ENCODE peak calls at places on chromosomes 5 and 9, in nine cellular contexts. R is tibial artery, V is hepatocyte, O is cardiac muscle cell, Z is K562, X is dorsolateral prefrontal cortex, N is AG04450, D is IMR-90, H is heart right ventricle. B is an unnamed sample.

GRCh38 chr5:110441035-110441434 is 285.4 kb downstream of the TMEM232 start:
- DNase-seq in R (no peak), H (no peak), D (peak), V (peak), X (no peak), N (no peak), Z (no peak), O (peak), B (peak)

GRCh38 chr5:63916786-63917185 is 45.5 kb downstream of the HTR1A start:
- DNase-seq in Z (no peak), X (no peak), R (no peak), N (no peak), V (no peak), D (no peak), H (no peak), O (no peak), B (no peak)

GRCh38 chr5:165894916-165895315 is 2389.5 kb downstream of the MAT2B start:
- DNase-seq in R (no peak), O (no peak), V (peak), Z (no peak), H (no peak), D (no peak), X (no peak), N (no peak), B (peak)

GRCh38 chr5:1090538-1090937 is 21.3 kb downstream of the SLC12A7 start:
- DNase-seq in O (no peak), V (peak), Z (no peak), R (no peak), N (no peak), X (no peak), D (peak), H (peak), B (no peak)

GRCh38 chr9:12716823-12717222 is 23.6 kb downstream of the TYRP1 start:
- DNase-seq in H (no peak), N (no peak), V (no peak), R (no peak), Z (no peak), O (no peak), D (no peak), X (no peak), B (no peak)

GRCh38 chr9:115261656-115262081 is 143.7 kb upstream of the TNC start:
- DNase-seq in R (no peak), X (no peak), H (no peak), D (peak), V (no peak), N (no peak), Z (no peak), O (no peak), B (no peak)

GRCh38 chr9:37302277-37302676 is 120.2 kb upstream of the GRHPR start:
- DNase-seq in Z (no peak), V (no peak), X (no peak), N (no peak), O (no peak), H (no peak), R (no peak), D (no peak), B (no peak)

GRCh38 chr9:110047955-110048472 is 159.9 kb downstream of the C9orf152 start:
- DNase-seq in X (no peak), Z (no peak), H (peak), D (no peak), V (peak), N (no peak), O (peak), R (no peak), B (peak)

GRCh38 chr5:101103874-101104273 is 200.8 kb upstream of the ST8SIA4 start:
- DNase-seq in V (peak), D (no peak), O (no peak), H (no peak), N (no peak), X (no peak), Z (no peak), R (no peak), B (no peak)

GRCh38 chr9:127154390-127155191 is 32.2 kb upstream of the ANGPTL2 start:
- DNase-seq in O (no peak), D (peak), N (no peak), X (no peak), V (no peak), Z (no peak), H (peak), R (peak), B (no peak)

GRCh38 chr9:134436926-134437325 is 110.7 kb downstream of the RXRA start:
- DNase-seq in N (no peak), V (no peak), R (no peak), X (no peak), O (no peak), Z (no peak), D (no peak), H (no peak), B (peak)

GRCh38 chr5:120678279-120678678 is 214.2 kb downstream of the PRR16 start:
- DNase-seq in Z (no peak), X (no peak), N (peak), H (no peak), V (no peak), O (no peak), D (peak), R (no peak), B (no peak)

GRCh38 chr5:89457411-89458329 is 574.7 kb upstream of the MEF2C start:
- DNase-seq in V (peak), R (peak), Z (no peak), O (no peak), D (no peak), N (no peak), X (no peak), H (peak), B (no peak)

GRCh38 chr9:36873247-36873875 is 160.7 kb downstream of the PAX5 start:
- DNase-seq in H (peak), X (peak), V (peak), R (no peak), Z (peak), D (peak), O (peak), N (no peak), B (peak)

GRCh38 chr5:58925627-58926545 is 343.0 kb downstream of the RAB3C start:
- DNase-seq in O (peak), V (no peak), Z (no peak), D (no peak), X (no peak), R (no peak), H (no peak), N (no peak), B (no peak)

GRCh38 chr9:90815183-90815943 is 13.7 kb downstream of the SYK start:
- DNase-seq in X (no peak), N (no peak), D (peak), O (no peak), R (no peak), Z (peak), V (no peak), H (no peak), B (no peak)

GRCh38 chr9:86287013-86287412 is 4.7 kb upstream of the ISCA1 start:
- DNase-seq in O (peak), R (no peak), D (peak), X (no peak), V (peak), N (no peak), Z (peak), H (no peak), B (peak)

GRCh38 chr9:134887686-134888602 is 7.3 kb downstream of the FCN2 start:
- DNase-seq in Z (no peak), O (no peak), D (no peak), V (no peak), R (peak), N (no peak), X (no peak), H (no peak), B (no peak)

GRCh38 chr9:70868661-70869652 is 252.5 kb downstream of the TRPM3 start:
- DNase-seq in Z (no peak), N (no peak), X (no peak), H (no peak), O (no peak), D (no peak), R (no peak), V (peak), B (peak)

GRCh38 chr9:78786794-78787193 is 489.9 kb downstream of the PSAT1 start:
- DNase-seq in R (no peak), N (no peak), O (no peak), V (peak), H (no peak), X (no peak), D (peak), Z (no peak), B (no peak)

GRCh38 chr9:16442622-16443021 is 427.8 kb downstream of the BNC2 start:
- DNase-seq in O (no peak), N (no peak), V (peak), H (no peak), R (no peak), D (peak), X (no peak), Z (no peak), B (no peak)

GRCh38 chr9:137281345-137282116 is 4.0 kb downstream of the TOR4A start:
- DNase-seq in Z (no peak), D (no peak), X (no peak), N (no peak), R (no peak), H (no peak), V (peak), O (no peak), B (no peak)

GRCh38 chr9:83962165-83962564 is 17.9 kb downstream of the HNRNPK start:
- DNase-seq in X (no peak), R (no peak), O (no peak), N (no peak), D (peak), Z (no peak), V (no peak), H (no peak), B (no peak)

GRCh38 chr5:20833081-20833627 is 845.2 kb upstream of the CDH18 start:
- DNase-seq in V (no peak), N (no peak), H (no peak), X (no peak), D (no peak), O (no peak), Z (peak), R (no peak), B (no peak)

GRCh38 chr9:22206833-22207232 is 197.7 kb upstream of the CDKN2B start:
- DNase-seq in O (no peak), N (no peak), H (no peak), V (no peak), D (no peak), Z (no peak), R (no peak), X (no peak), B (no peak)

GRCh38 chr9:36597412-36598178 is 24.9 kb downstream of the MELK start:
- DNase-seq in N (no peak), V (peak), Z (peak), D (peak), R (no peak), O (peak), X (no peak), H (no peak), B (peak)

GRCh38 chr9:88789785-88790184 is 201.5 kb upstream of the S1PR3 start:
- DNase-seq in R (no peak), N (no peak), O (no peak), H (no peak), X (no peak), Z (no peak), V (no peak), D (peak), B (no peak)

GRCh38 chr5:159310492-159310891 is 19.8 kb downstream of the IL12B start:
- DNase-seq in N (no peak), O (peak), D (no peak), Z (no peak), H (no peak), R (no peak), V (peak), X (no peak), B (no peak)

GRCh38 chr5:118657576-118657975 is 330.8 kb downstream of the DTWD2 start:
- DNase-seq in X (no peak), N (no peak), V (no peak), R (no peak), Z (no peak), O (no peak), D (no peak), H (no peak), B (no peak)

GRCh38 chr5:39225405-39226099 is 6.2 kb upstream of the FYB1 start:
- DNase-seq in X (no peak), O (no peak), N (no peak), V (no peak), Z (no peak), R (no peak), D (no peak), H (no peak), B (no peak)

GRCh38 chr5:135223891-135224625 is 175.0 kb downstream of the MACROH2A1 start:
- DNase-seq in V (no peak), Z (no peak), N (no peak), D (no peak), R (peak), O (no peak), H (no peak), X (peak), B (peak)

GRCh38 chr9:133210609-133211008 is 1.6 kb upstream of the OBP2B start:
- DNase-seq in N (no peak), R (peak), O (no peak), V (no peak), H (no peak), X (no peak), Z (no peak), D (no peak), B (no peak)

GRCh38 chr5:16160706-16161105 is 18.9 kb downstream of the MARCHF11 start:
- DNase-seq in O (peak), N (peak), Z (peak), H (no peak), D (peak), V (peak), R (no peak), X (no peak), B (peak)

GRCh38 chr5:132839426-132840301 is 9.2 kb upstream of the SHROOM1 start:
- DNase-seq in V (peak), O (no peak), N (peak), Z (no peak), D (peak), R (no peak), H (no peak), X (no peak), B (no peak)

GRCh38 chr9:20321683-20322082 is 300.6 kb downstream of the MLLT3 start:
- DNase-seq in D (no peak), X (no peak), R (no peak), H (no peak), O (no peak), N (no peak), Z (no peak), V (no peak), B (no peak)

GRCh38 chr9:121278535-121279169 is 10.7 kb downstream of the GSN start:
- DNase-seq in H (no peak), D (peak), N (peak), O (peak), Z (peak), V (peak), R (peak), X (no peak), B (peak)

GRCh38 chr5:14447958-14448881 is 133.4 kb upstream of the OTULINL start:
- DNase-seq in O (peak), R (no peak), N (no peak), H (peak), D (no peak), Z (no peak), V (no peak), X (no peak), B (no peak)

GRCh38 chr5:14444161-14444560 is 137.4 kb upstream of the OTULINL start:
- DNase-seq in N (no peak), V (no peak), O (no peak), R (no peak), X (no peak), H (no peak), Z (no peak), D (no peak), B (no peak)

GRCh38 chr5:14443665-14444064 is 137.9 kb upstream of the OTULINL start:
- DNase-seq in H (no peak), V (no peak), D (no peak), N (no peak), R (no peak), X (no peak), Z (no peak), O (no peak), B (no peak)

GRCh38 chr5:14444988-14445387 is 136.6 kb upstream of the OTULINL start:
- DNase-seq in Z (no peak), N (no peak), O (no peak), V (no peak), H (no peak), D (peak), X (no peak), R (no peak), B (no peak)

GRCh38 chr5:14445581-14446290 is 135.9 kb upstream of the OTULINL start:
- DNase-seq in N (no peak), X (no peak), Z (no peak), H (no peak), O (peak), R (no peak), D (no peak), V (no peak), B (no peak)
- H3K27ac ChIP-seq in N (peak), X (no peak), Z (no peak), H (peak), O (peak), R (no peak), D (peak), V (peak), B (no peak)

GRCh38 chr5:79021753-79022152 is 36.6 kb upstream of the ARSB start:
- DNase-seq in O (no peak), N (no peak), V (no peak), R (no peak), Z (no peak), D (no peak), X (no peak), H (no peak), B (peak)
- H3K27ac ChIP-seq in O (no peak), N (no peak), V (no peak), R (no peak), Z (no peak), D (no peak), X (no peak), H (no peak), B (no peak)

GRCh38 chr5:55497712-55498111 is 37.1 kb downstream of the PLPP1 start:
- DNase-seq in V (no peak), X (no peak), R (no peak), O (peak), Z (no peak), N (no peak), H (no peak), D (no peak), B (no peak)

GRCh38 chr5:55492449-55492848 is 42.3 kb downstream of the PLPP1 start:
- DNase-seq in D (no peak), N (no peak), H (no peak), O (no peak), Z (no peak), X (no peak), R (no peak), V (no peak), B (no peak)

GRCh38 chr5:55498466-55498865 is 36.3 kb downstream of the PLPP1 start:
- DNase-seq in H (no peak), N (no peak), Z (no peak), X (no peak), R (no peak), V (no peak), D (no peak), O (no peak), B (no peak)

GRCh38 chr5:55495216-55495615 is 39.5 kb downstream of the PLPP1 start:
- DNase-seq in O (no peak), X (no peak), D (no peak), H (no peak), Z (no peak), V (no peak), R (no peak), N (no peak), B (no peak)
- H3K27ac ChIP-seq in O (no peak), X (peak), D (no peak), H (no peak), Z (no peak), V (no peak), R (no peak), N (no peak), B (no peak)

DNA sequence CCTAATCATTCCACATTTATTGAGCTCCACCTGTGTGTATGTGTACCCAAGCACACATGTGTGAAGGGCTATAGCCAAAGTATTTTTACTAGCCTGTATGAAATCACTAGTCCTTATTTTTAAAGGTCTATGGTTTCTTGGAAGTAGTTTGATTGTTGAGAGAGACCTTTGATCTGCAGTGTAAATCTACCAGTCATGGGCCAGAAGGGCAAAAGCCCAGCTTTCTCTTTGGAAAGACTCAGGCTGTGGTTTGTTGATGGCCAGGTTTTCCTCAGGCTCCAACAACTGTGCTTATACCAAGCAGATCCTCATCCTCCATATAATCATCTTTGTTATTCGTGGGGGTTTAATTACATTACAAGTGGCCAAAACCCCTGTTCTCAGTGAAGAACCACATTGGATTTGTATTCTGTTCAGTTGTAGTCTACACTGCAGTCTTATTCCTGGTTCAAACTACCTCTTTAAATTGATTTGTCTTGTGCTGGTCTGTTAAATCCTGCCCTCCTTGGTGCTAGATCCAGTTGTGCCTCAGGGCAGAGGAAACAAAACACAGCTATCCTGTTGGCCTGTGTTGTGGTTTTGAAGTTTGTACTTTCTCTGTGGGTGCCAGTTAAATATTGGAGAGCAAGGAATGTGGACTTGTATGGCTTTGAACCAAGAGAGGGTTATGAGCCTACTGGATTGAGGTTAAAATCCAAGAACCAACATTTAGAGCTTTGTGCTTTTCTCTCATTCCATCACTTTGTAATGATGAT is 13.3 kb downstream of the CDC26 start:
- DNase-seq in N (no peak), R (no peak), O (no peak), V (no peak), Z (no peak), X (no peak), H (no peak), D (no peak), B (no peak)
- H3K27ac ChIP-seq in N (no peak), R (no peak), O (no peak), V (no peak), Z (no peak), X (no peak), H (no peak), D (no peak), B (no peak)

DNA sequence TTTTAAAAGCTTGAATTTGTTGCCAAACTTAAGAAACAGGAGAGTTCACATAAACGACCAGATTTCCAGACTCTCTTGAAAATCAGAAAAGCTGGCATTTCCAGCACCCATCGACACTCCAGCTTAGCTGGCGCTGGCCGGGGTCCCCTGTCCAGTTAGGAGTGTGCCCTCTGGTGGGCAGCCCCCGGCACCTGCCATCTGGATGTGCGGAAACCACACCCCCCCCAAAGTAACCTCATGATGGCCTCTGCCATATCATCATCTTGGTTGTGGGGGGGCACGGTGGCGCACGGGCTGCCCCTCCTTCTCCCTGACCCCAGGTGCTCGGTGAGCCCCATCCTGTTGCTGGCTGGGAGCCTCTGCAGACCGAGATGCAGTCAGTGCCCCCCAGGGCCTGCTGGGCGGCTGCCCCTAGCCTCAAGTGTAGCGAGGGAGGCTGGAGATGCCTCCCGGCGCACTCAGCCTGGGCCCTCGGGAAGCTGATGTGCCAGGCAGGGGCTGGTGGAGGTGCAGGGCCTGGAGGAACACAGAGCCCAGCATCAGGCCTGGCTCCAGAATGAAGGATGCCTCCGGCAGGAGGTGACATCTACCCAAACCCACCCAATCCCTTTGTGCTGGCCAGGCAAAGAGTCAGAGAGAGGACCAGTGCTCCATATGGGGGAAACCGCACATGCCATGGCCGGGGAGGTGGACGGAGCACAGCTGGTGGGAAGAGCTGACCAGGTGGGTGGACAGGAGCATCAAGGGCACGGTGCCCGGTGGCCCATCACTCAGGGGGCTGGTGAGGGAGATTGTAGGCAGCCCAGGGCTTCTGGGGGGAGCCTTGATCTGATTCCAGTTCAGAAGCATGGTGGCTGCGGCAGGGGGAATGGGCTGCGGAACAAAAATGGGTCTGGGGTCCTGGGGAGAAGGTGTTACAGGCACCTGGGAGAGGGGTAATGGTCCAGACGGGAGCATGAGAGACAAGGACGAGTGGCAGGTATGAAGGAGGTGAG is 70.6 kb downstream of the ADAMTS2 start:
- DNase-seq in X (no peak), D (no peak), H (no peak), O (no peak), N (no peak), Z (no peak), V (no peak), R (peak), B (no peak)
- H3K27ac ChIP-seq in X (no peak), D (peak), H (peak), O (no peak), N (peak), Z (no peak), V (peak), R (peak), B (no peak)

B was measured in WERI-Rb-1.